ENCODE peak calls at places on chromosome 22, in six cellular contexts. Z is amniotic epithelial cell; Q is nucleus accumbens; U is activated naive CD4-positive, alpha-beta T cell treated with anti-CD3 and anti-CD28 coated beads, Interleukin-2, amount 50 U/mL, for 72 hours; F is GM19239; D is occipital lobe. L is an unnamed sample.

GRCh38 chr22:39077513-39077840 is 402 bp downstream of the APOBEC3G start:
- DNase-seq in Z (no peak), Q (no peak), U (no peak), F (no peak), D (no peak), L (no peak)

GRCh38 chr22:45896153-45896951 is 80.6 kb downstream of the WNT7B start:
- DNase-seq in Z (no peak), Q (no peak), U (no peak), F (no peak), D (no peak), L (no peak)

GRCh38 chr22:31136155-31136554 is 4.2 kb downstream of the PLA2G3 start:
- DNase-seq in Z (no peak), Q (no peak), U (no peak), F (no peak), D (no peak), L (no peak)

GRCh38 chr22:29269230-29269604 is 1.1 kb downstream of the EWSR1 start:
- DNase-seq in Z (no peak), Q (no peak), U (no peak), F (no peak), D (no peak), L (no peak)

GRCh38 chr22:27107005-27107404 is 449.6 kb downstream of the MIAT start:
- DNase-seq in Z (no peak), Q (no peak), U (no peak), F (no peak), D (no peak), L (no peak)

GRCh38 chr22:25148149-25148691 is 51.4 kb upstream of the CRYBB3 start:
- DNase-seq in Z (no peak), Q (no peak), U (no peak), F (no peak), D (no peak), L (no peak)

GRCh38 chr22:19060356-19061009 is 61.7 kb downstream of the DGCR2 start:
- DNase-seq in Z (peak), Q (no peak), U (no peak), F (no peak), D (no peak), L (no peak)

GRCh38 chr22:45905924-45906865 is 70.8 kb downstream of the WNT7B start:
- DNase-seq in Z (peak), Q (no peak), U (no peak), F (no peak), D (no peak), L (no peak)

GRCh38 chr22:20606041-20606783 is 98.8 kb downstream of the MED15 start:
- DNase-seq in Z (peak), Q (no peak), U (peak), F (peak), D (no peak), L (no peak)

GRCh38 chr22:49391436-49391835 is 436.2 kb downstream of the BRD1 start:
- DNase-seq in Z (no peak), Q (no peak), U (no peak), F (no peak), D (no peak), L (no peak)

GRCh38 chr22:19517171-19517500 is 7.1 kb downstream of the CLDN5 start:
- DNase-seq in Z (no peak), Q (no peak), U (no peak), F (no peak), D (no peak), L (no peak)

GRCh38 chr22:40509401-40510134 is 127.0 kb downstream of the MRTFA start:
- DNase-seq in Z (peak), Q (no peak), U (no peak), F (no peak), D (no peak), L (peak)

GRCh38 chr22:46635756-46636155 is 15.6 kb downstream of the GRAMD4 start:
- DNase-seq in Z (no peak), Q (no peak), U (no peak), F (no peak), D (no peak), L (no peak)

GRCh38 chr22:44354288-44354687 is 41.5 kb upstream of the SHISAL1 start:
- DNase-seq in Z (no peak), Q (no peak), U (no peak), F (no peak), D (no peak), L (peak)

GRCh38 chr22:28051787-28052356 is 132.8 kb upstream of the PITPNB start:
- DNase-seq in Z (peak), Q (peak), U (peak), F (no peak), D (no peak), L (peak)

GRCh38 chr22:46634011-46634699 is 14.0 kb downstream of the GRAMD4 start:
- DNase-seq in Z (peak), Q (no peak), U (no peak), F (no peak), D (no peak), L (no peak)

GRCh38 chr22:31243339-31244043 is 31.4 kb downstream of the LIMK2 start:
- DNase-seq in Z (peak), Q (no peak), U (no peak), F (no peak), D (no peak), L (no peak)

GRCh38 chr22:30908051-30908461 is 60.5 kb downstream of the MORC2 start:
- DNase-seq in Z (no peak), Q (no peak), U (no peak), F (no peak), D (no peak), L (no peak)

GRCh38 chr22:24208012-24208749 is 26.9 kb downstream of the SUSD2 start:
- DNase-seq in Z (peak), Q (no peak), U (no peak), F (no peak), D (no peak), L (peak)

GRCh38 chr22:41217553-41218157 is 12.5 kb downstream of the L3MBTL2 start:
- DNase-seq in Z (peak), Q (no peak), U (peak), F (no peak), D (no peak), L (peak)

GRCh38 chr22:36104988-36105387 is 55.6 kb downstream of the APOL3 start:
- DNase-seq in Z (peak), Q (no peak), U (no peak), F (no peak), D (no peak), L (no peak)

GRCh38 chr22:49997932-49998717 is 14.4 kb downstream of the IL17REL start:
- DNase-seq in Z (no peak), Q (no peak), U (no peak), F (no peak), D (no peak), L (no peak)

GRCh38 chr22:22913989-22914388 is 26.4 kb downstream of the IGLL5 start:
- DNase-seq in Z (no peak), Q (no peak), U (no peak), F (no peak), D (no peak), L (no peak)

GRCh38 chr22:46473896-46474557 is 63.4 kb downstream of the CELSR1 start:
- DNase-seq in Z (no peak), Q (no peak), U (no peak), F (no peak), D (no peak), L (no peak)

GRCh38 chr22:19959043-19959586 is 17.5 kb upstream of the TXNRD2 start:
- DNase-seq in Z (peak), Q (no peak), U (no peak), F (no peak), D (no peak), L (peak)

GRCh38 chr22:34608716-34609115 is 457.2 kb upstream of the ISX start:
- DNase-seq in Z (no peak), Q (no peak), U (no peak), F (no peak), D (no peak), L (no peak)

GRCh38 chr22:37228106-37229011 is 15.7 kb downstream of the RAC2 start:
- DNase-seq in Z (peak), Q (no peak), U (no peak), F (no peak), D (no peak), L (no peak)

GRCh38 chr22:22166941-22167713 is 77.5 kb upstream of the VPREB1 start:
- DNase-seq in Z (no peak), Q (no peak), U (no peak), F (no peak), D (no peak), L (no peak)

GRCh38 chr22:48892571-48893287 is 934.9 kb downstream of the BRD1 start:
- DNase-seq in Z (no peak), Q (no peak), U (no peak), F (no peak), D (no peak), L (no peak)

GRCh38 chr22:47008208-47008885 is 245.9 kb downstream of the TBC1D22A start:
- DNase-seq in Z (no peak), Q (no peak), U (no peak), F (no peak), D (no peak), L (no peak)

GRCh38 chr22:50705219-50705691 is 32.6 kb downstream of the SHANK3 start:
- DNase-seq in Z (peak), Q (peak), U (no peak), F (no peak), D (peak), L (peak)

GRCh38 chr22:44206696-44207095 is 26.0 kb downstream of the PARVG start:
- DNase-seq in Z (no peak), Q (no peak), U (no peak), F (no peak), D (no peak), L (no peak)

GRCh38 chr22:28976588-28976987 is 85.0 kb downstream of the C22orf31 start:
- DNase-seq in Z (peak), Q (no peak), U (no peak), F (no peak), D (no peak), L (no peak)

GRCh38 chr22:46201059-46201757 is 48.9 kb downstream of the CDPF1 start:
- DNase-seq in Z (no peak), Q (no peak), U (no peak), F (no peak), D (no peak), L (no peak)

GRCh38 chr22:50150161-50151129 is 20.1 kb upstream of the PANX2 start:
- DNase-seq in Z (peak), Q (no peak), U (no peak), F (no peak), D (no peak), L (no peak)

GRCh38 chr22:49969751-49970527 is 9.4 kb downstream of the PIM3 start:
- DNase-seq in Z (no peak), Q (no peak), U (peak), F (no peak), D (no peak), L (peak)

GRCh38 chr22:47299211-47299878 is 536.9 kb downstream of the TBC1D22A start:
- DNase-seq in Z (no peak), Q (no peak), U (no peak), F (no peak), D (no peak), L (no peak)